ENCODE peak calls at places on chromosomes 12 and 14, in ten cellular contexts. K is cardiac fibroblast; P is NT2/D1; C is activated CD4-positive, alpha-beta memory T cell treated with anti-CD3 and anti-CD28 coated beads, Interleukin-2, amount 10 ng/mL, durations not matched to agents 7 days and 5 days; V is colonic mucosa; T is stimulated activated CD8-positive, alpha-beta memory T cell treated with anti-CD3 and anti-CD28 coated beads, Interleukin-7, amount 100 ng/mL, for 1 hour; S is naive thymus-derived CD8-positive, alpha-beta T cell; R is caudate nucleus; D is brain microvascular endothelial cell; O is C1 segment of cervical spinal cord. H is an unnamed sample.
A peak's percentile ranks its signal among the peaks of the same experiment; 100 is the strongest.

GRCh38 chr12:96338852-96339478 is 61.3 kb downstream of the CDK17 start:
- DNase-seq in K (peak; percentile 18), T (no peak), V (no peak), P (no peak), R (no peak), C (no peak), D (no peak), S (no peak), O (no peak), H (no peak)

GRCh38 chr14:104968153-104968527 is 10.0 kb downstream of the AHNAK2 start:
- DNase-seq in K (peak; percentile 61), V (peak; percentile 78), R (no peak), T (no peak), P (no peak), S (no peak), D (no peak), C (no peak), O (no peak), H (no peak)

GRCh38 chr14:99233222-99234035 is 38.6 kb downstream of the BCL11B start:
- DNase-seq in T (no peak), D (no peak), P (no peak), O (no peak), R (no peak), V (no peak), K (no peak), S (no peak), C (no peak), H (no peak)

GRCh38 chr12:802242-802995 is 50.0 kb downstream of the WNK1 start:
- DNase-seq in V (no peak), C (no peak), P (no peak), O (no peak), S (no peak), K (peak; percentile 51), T (no peak), D (no peak), R (no peak), H (no peak)

GRCh38 chr12:49505672-49506071 is 33.2 kb upstream of the KCNH3 start:
- DNase-seq in K (no peak), D (no peak), P (no peak), S (no peak), C (no peak), V (no peak), O (no peak), R (no peak), T (no peak), H (no peak)

GRCh38 chr12:2322554-2323120 is 269.9 kb downstream of the CACNA1C start:
- DNase-seq in D (no peak), S (no peak), T (no peak), R (no peak), O (no peak), C (no peak), K (no peak), P (no peak), V (no peak), H (no peak)

GRCh38 chr12:96078281-96078761 is 42.9 kb upstream of the LTA4H start:
- DNase-seq in S (no peak), K (peak; percentile 45), C (no peak), R (no peak), D (no peak), O (no peak), V (no peak), T (no peak), P (no peak), H (no peak)

GRCh38 chr12:133130808-133131128 is 341 bp downstream of the ZNF10 start:
- DNase-seq in K (no peak), V (no peak), O (no peak), T (peak; percentile 7), C (no peak), D (no peak), R (no peak), P (no peak), S (no peak), H (no peak)

GRCh38 chr14:55720796-55721195 is 140.8 kb downstream of the KTN1 start:
- DNase-seq in K (peak; percentile 9), T (no peak), O (no peak), C (no peak), D (no peak), V (no peak), R (no peak), S (no peak), P (no peak), H (no peak)

GRCh38 chr12:94271351-94271750 is 123.0 kb downstream of the PLXNC1 start:
- DNase-seq in R (no peak), O (no peak), V (no peak), K (no peak), T (no peak), C (no peak), P (no peak), D (no peak), S (no peak), H (no peak)

GRCh38 chr14:103563089-103563620 is 395 bp downstream of the COA8 start:
- DNase-seq in K (no peak), T (no peak), D (no peak), C (no peak), O (peak; percentile 77), V (peak; percentile 68), S (no peak), R (no peak), P (no peak), H (no peak)

GRCh38 chr12:77102123-77102522 is 36.8 kb upstream of the E2F7 start:
- DNase-seq in T (no peak), V (no peak), O (no peak), D (no peak), K (no peak), P (no peak), R (no peak), S (no peak), C (no peak), H (no peak)

GRCh38 chr12:49541911-49542505 is 3.2 kb downstream of the KCNH3 start:
- DNase-seq in V (no peak), S (no peak), T (no peak), O (no peak), C (no peak), K (no peak), P (no peak), R (no peak), D (no peak), H (no peak)

GRCh38 chr12:132610051-132610759 is at the start of gene LRCOL1:
- DNase-seq in C (no peak), K (peak; percentile 86), R (no peak), T (no peak), P (no peak), O (peak; percentile 5), V (no peak), S (no peak), D (peak; percentile 90), H (peak; percentile 78)

GRCh38 chr12:122126713-122127597 is 47.1 kb downstream of the IL31 start:
- DNase-seq in O (no peak), R (no peak), P (no peak), T (no peak), S (no peak), D (no peak), C (no peak), K (no peak), V (no peak), H (no peak)

GRCh38 chr12:108455706-108456105 is 59.4 kb upstream of the FICD start:
- DNase-seq in V (no peak), O (no peak), P (no peak), R (no peak), S (no peak), C (no peak), T (no peak), K (no peak), D (no peak), H (no peak)

GRCh38 chr12:64525461-64526160 is 73.7 kb downstream of the TBK1 start:
- DNase-seq in O (no peak), R (peak; percentile 4), V (no peak), D (no peak), C (no peak), S (no peak), P (no peak), T (no peak), K (no peak), H (no peak)